ENCODE peak calls at places on chromosomes 7 and 10, in seven cellular contexts. One of them, this sample, is unnamed.

GRCh38 chr7:69756235-69756634 is 158.0 kb downstream of the AUTS2 start:
- DNase-seq in AG04450: no peak
- DNase-seq in kidney: no peak
- DNase-seq in ascending aorta: no peak
- DNase-seq in body of pancreas: no peak
- DNase-seq in fibroblast of the aortic adventitia: peak
- DNase-seq in cardiac muscle cell: no peak
- DNase-seq in this sample: no peak

GRCh38 chr10:127082651-127083050 is 113.7 kb downstream of the INSYN2A start:
- DNase-seq in body of pancreas: no peak
- DNase-seq in cardiac muscle cell: no peak
- DNase-seq in ascending aorta: no peak
- DNase-seq in fibroblast of the aortic adventitia: no peak
- DNase-seq in kidney: no peak
- DNase-seq in AG04450: no peak
- DNase-seq in this sample: no peak

GRCh38 chr10:49280001-49280408 is 19.0 kb upstream of the C10orf71 start:
- DNase-seq in AG04450: no peak
- DNase-seq in kidney: no peak
- DNase-seq in cardiac muscle cell: no peak
- DNase-seq in ascending aorta: peak
- DNase-seq in fibroblast of the aortic adventitia: peak
- DNase-seq in body of pancreas: no peak
- DNase-seq in this sample: peak

GRCh38 chr7:20440472-20441105 is 109.9 kb downstream of the ITGB8 start:
- DNase-seq in kidney: no peak
- DNase-seq in cardiac muscle cell: peak
- DNase-seq in ascending aorta: no peak
- DNase-seq in body of pancreas: peak
- DNase-seq in AG04450: peak
- DNase-seq in fibroblast of the aortic adventitia: peak
- DNase-seq in this sample: peak

GRCh38 chr7:150983893-150984368 is 5.8 kb upstream of the KCNH2 start:
- DNase-seq in cardiac muscle cell: peak
- DNase-seq in kidney: no peak
- DNase-seq in body of pancreas: peak
- DNase-seq in ascending aorta: no peak
- DNase-seq in AG04450: no peak
- DNase-seq in fibroblast of the aortic adventitia: peak
- DNase-seq in this sample: no peak

GRCh38 chr10:124482401-124482800 is 20.8 kb downstream of the LHPP start:
- DNase-seq in kidney: peak
- DNase-seq in AG04450: no peak
- DNase-seq in fibroblast of the aortic adventitia: no peak
- DNase-seq in ascending aorta: no peak
- DNase-seq in body of pancreas: no peak
- DNase-seq in cardiac muscle cell: no peak
- DNase-seq in this sample: no peak

GRCh38 chr7:45888993-45889366 is 692 bp downstream of the IGFBP1 start:
- DNase-seq in AG04450: no peak
- DNase-seq in kidney: peak
- DNase-seq in body of pancreas: no peak
- DNase-seq in cardiac muscle cell: no peak
- DNase-seq in ascending aorta: no peak
- DNase-seq in fibroblast of the aortic adventitia: no peak
- DNase-seq in this sample: no peak

GRCh38 chr7:99331002-99331401 is 5.3 kb downstream of the ARPC1A start:
- DNase-seq in cardiac muscle cell: no peak
- DNase-seq in AG04450: no peak
- DNase-seq in ascending aorta: no peak
- DNase-seq in fibroblast of the aortic adventitia: no peak
- DNase-seq in body of pancreas: no peak
- DNase-seq in kidney: no peak
- DNase-seq in this sample: peak

GRCh38 chr7:27952393-27953290 is 212.7 kb downstream of the TAX1BP1 start:
- DNase-seq in AG04450: no peak
- DNase-seq in ascending aorta: no peak
- DNase-seq in kidney: no peak
- DNase-seq in fibroblast of the aortic adventitia: peak
- DNase-seq in cardiac muscle cell: no peak
- DNase-seq in body of pancreas: no peak
- DNase-seq in this sample: peak

GRCh38 chr7:2508327-2509231 is 11.0 kb upstream of the LFNG start:
- DNase-seq in AG04450: no peak
- DNase-seq in kidney: peak
- DNase-seq in body of pancreas: no peak
- DNase-seq in cardiac muscle cell: no peak
- DNase-seq in fibroblast of the aortic adventitia: no peak
- DNase-seq in ascending aorta: no peak
- DNase-seq in this sample: peak

GRCh38 chr10:71232089-71232998 is 20.0 kb downstream of the UNC5B start:
- DNase-seq in kidney: peak
- DNase-seq in AG04450: no peak
- DNase-seq in fibroblast of the aortic adventitia: peak
- DNase-seq in cardiac muscle cell: no peak
- DNase-seq in ascending aorta: peak
- DNase-seq in body of pancreas: peak
- DNase-seq in this sample: no peak

GRCh38 chr10:58704226-58705200 is 191.8 kb downstream of the BICC1 start:
- DNase-seq in ascending aorta: peak
- DNase-seq in kidney: no peak
- DNase-seq in cardiac muscle cell: no peak
- DNase-seq in AG04450: no peak
- DNase-seq in fibroblast of the aortic adventitia: peak
- DNase-seq in body of pancreas: no peak
- DNase-seq in this sample: peak

GRCh38 chr10:75234683-75235374 is 928 bp downstream of the COMTD1 start:
- DNase-seq in cardiac muscle cell: peak
- DNase-seq in ascending aorta: no peak
- DNase-seq in body of pancreas: no peak
- DNase-seq in AG04450: no peak
- DNase-seq in fibroblast of the aortic adventitia: no peak
- DNase-seq in kidney: peak
- DNase-seq in this sample: no peak

GRCh38 chr10:50347394-50347802 is 96.1 kb upstream of the ASAH2 start:
- DNase-seq in kidney: no peak
- DNase-seq in fibroblast of the aortic adventitia: peak
- DNase-seq in AG04450: no peak
- DNase-seq in body of pancreas: no peak
- DNase-seq in ascending aorta: no peak
- DNase-seq in cardiac muscle cell: no peak
- DNase-seq in this sample: peak

GRCh38 chr7:148883233-148884048 is 650 bp downstream of the EZH2 start:
- DNase-seq in fibroblast of the aortic adventitia: no peak
- DNase-seq in body of pancreas: peak
- DNase-seq in ascending aorta: peak
- DNase-seq in AG04450: no peak
- DNase-seq in kidney: peak
- DNase-seq in cardiac muscle cell: peak
- DNase-seq in this sample: no peak

GRCh38 chr7:134339475-134339874 is 22.7 kb upstream of the SLC35B4 start:
- DNase-seq in fibroblast of the aortic adventitia: no peak
- DNase-seq in cardiac muscle cell: no peak
- DNase-seq in AG04450: no peak
- DNase-seq in body of pancreas: peak
- DNase-seq in kidney: no peak
- DNase-seq in ascending aorta: no peak
- DNase-seq in this sample: no peak

GRCh38 chr7:38448842-38449241 is 175.4 kb upstream of the TARP start:
- DNase-seq in ascending aorta: no peak
- DNase-seq in fibroblast of the aortic adventitia: no peak
- DNase-seq in kidney: no peak
- DNase-seq in body of pancreas: no peak
- DNase-seq in cardiac muscle cell: no peak
- DNase-seq in AG04450: no peak
- DNase-seq in this sample: peak

GRCh38 chr7:98395951-98396350 is 4.9 kb downstream of the BAIAP2L1 start:
- DNase-seq in cardiac muscle cell: no peak
- DNase-seq in AG04450: no peak
- DNase-seq in fibroblast of the aortic adventitia: no peak
- DNase-seq in body of pancreas: no peak
- DNase-seq in kidney: no peak
- DNase-seq in ascending aorta: no peak
- DNase-seq in this sample: no peak

GRCh38 chr7:94394399-94395140 is at the start of gene COL1A2:
- DNase-seq in cardiac muscle cell: peak
- DNase-seq in AG04450: peak
- DNase-seq in fibroblast of the aortic adventitia: peak
- DNase-seq in body of pancreas: peak
- DNase-seq in kidney: peak
- DNase-seq in ascending aorta: peak
- DNase-seq in this sample: peak

GRCh38 chr10:101878869-101879268 is 35.3 kb upstream of the KCNIP2 start:
- DNase-seq in kidney: no peak
- DNase-seq in fibroblast of the aortic adventitia: no peak
- DNase-seq in AG04450: no peak
- DNase-seq in body of pancreas: no peak
- DNase-seq in ascending aorta: no peak
- DNase-seq in cardiac muscle cell: no peak
- DNase-seq in this sample: no peak

GRCh38 chr10:116688241-116688711 is 54.1 kb downstream of the HSPA12A start:
- DNase-seq in fibroblast of the aortic adventitia: peak
- DNase-seq in ascending aorta: no peak
- DNase-seq in kidney: no peak
- DNase-seq in cardiac muscle cell: no peak
- DNase-seq in body of pancreas: no peak
- DNase-seq in AG04450: peak
- DNase-seq in this sample: peak

GRCh38 chr7:25031432-25031831 is 51.5 kb upstream of the OSBPL3 start:
- DNase-seq in cardiac muscle cell: no peak
- DNase-seq in kidney: no peak
- DNase-seq in body of pancreas: no peak
- DNase-seq in fibroblast of the aortic adventitia: no peak
- DNase-seq in ascending aorta: no peak
- DNase-seq in AG04450: no peak
- DNase-seq in this sample: no peak

GRCh38 chr7:105473163-105473562 is 48.9 kb downstream of the PUS7 start:
- DNase-seq in fibroblast of the aortic adventitia: peak
- DNase-seq in cardiac muscle cell: no peak
- DNase-seq in ascending aorta: no peak
- DNase-seq in kidney: no peak
- DNase-seq in body of pancreas: no peak
- DNase-seq in AG04450: peak
- DNase-seq in this sample: peak

GRCh38 chr10:28717659-28718201 is 40.4 kb downstream of the BAMBI start:
- DNase-seq in cardiac muscle cell: no peak
- DNase-seq in fibroblast of the aortic adventitia: no peak
- DNase-seq in ascending aorta: no peak
- DNase-seq in AG04450: no peak
- DNase-seq in kidney: no peak
- DNase-seq in body of pancreas: no peak
- DNase-seq in this sample: no peak
- H3K4me3 ChIP-seq in cardiac muscle cell: no peak
- H3K4me3 ChIP-seq in fibroblast of the aortic adventitia: no peak
- H3K4me3 ChIP-seq in ascending aorta: no peak
- H3K4me3 ChIP-seq in AG04450: no peak
- H3K4me3 ChIP-seq in kidney: no peak
- H3K4me3 ChIP-seq in body of pancreas: no peak
- H3K4me3 ChIP-seq in this sample: no peak

GRCh38 chr10:1552415-1552814 is 184.9 kb downstream of the ADARB2 start:
- DNase-seq in AG04450: no peak
- DNase-seq in ascending aorta: no peak
- DNase-seq in cardiac muscle cell: peak
- DNase-seq in fibroblast of the aortic adventitia: no peak
- DNase-seq in kidney: peak
- DNase-seq in body of pancreas: no peak
- DNase-seq in this sample: no peak
- TF ChIP-seq CTCF in AG04450: no peak
- TF ChIP-seq CTCF in ascending aorta: no peak
- TF ChIP-seq CTCF in cardiac muscle cell: no peak
- TF ChIP-seq CTCF in fibroblast of the aortic adventitia: no peak
- TF ChIP-seq CTCF in kidney: no peak
- TF ChIP-seq CTCF in body of pancreas: no peak
- TF ChIP-seq CTCF in this sample: no peak

GRCh38 chr7:100692578-100692961 is 1.5 kb downstream of the GIGYF1 start:
- DNase-seq in ascending aorta: no peak
- DNase-seq in AG04450: no peak
- DNase-seq in kidney: peak
- DNase-seq in cardiac muscle cell: no peak
- DNase-seq in fibroblast of the aortic adventitia: no peak
- DNase-seq in body of pancreas: no peak
- DNase-seq in this sample: no peak

GRCh38 chr7:100694196-100694745 is at the start of gene GIGYF1:
- DNase-seq in cardiac muscle cell: peak
- DNase-seq in kidney: peak
- DNase-seq in fibroblast of the aortic adventitia: peak
- DNase-seq in AG04450: no peak
- DNase-seq in ascending aorta: peak
- DNase-seq in body of pancreas: peak
- DNase-seq in this sample: peak

GRCh38 chr7:100693312-100694195 is 496 bp downstream of the GIGYF1 start:
- DNase-seq in body of pancreas: peak
- DNase-seq in fibroblast of the aortic adventitia: no peak
- DNase-seq in cardiac muscle cell: peak
- DNase-seq in AG04450: no peak
- DNase-seq in ascending aorta: no peak
- DNase-seq in kidney: peak
- DNase-seq in this sample: no peak

GRCh38 chr7:100689230-100690135 is 4.6 kb downstream of the GIGYF1 start:
- DNase-seq in body of pancreas: no peak
- DNase-seq in fibroblast of the aortic adventitia: no peak
- DNase-seq in kidney: peak
- DNase-seq in ascending aorta: no peak
- DNase-seq in AG04450: no peak
- DNase-seq in cardiac muscle cell: no peak
- DNase-seq in this sample: no peak

GRCh38 chr7:100691676-100692577 is 2.1 kb downstream of the GIGYF1 start:
- DNase-seq in AG04450: no peak
- DNase-seq in cardiac muscle cell: peak
- DNase-seq in body of pancreas: peak
- DNase-seq in fibroblast of the aortic adventitia: peak
- DNase-seq in ascending aorta: peak
- DNase-seq in kidney: peak
- DNase-seq in this sample: peak
- H3K4me3 ChIP-seq in AG04450: peak
- H3K4me3 ChIP-seq in cardiac muscle cell: peak
- H3K4me3 ChIP-seq in body of pancreas: no peak
- H3K4me3 ChIP-seq in fibroblast of the aortic adventitia: peak
- H3K4me3 ChIP-seq in ascending aorta: peak
- H3K4me3 ChIP-seq in kidney: peak
- H3K4me3 ChIP-seq in this sample: peak

DNA sequence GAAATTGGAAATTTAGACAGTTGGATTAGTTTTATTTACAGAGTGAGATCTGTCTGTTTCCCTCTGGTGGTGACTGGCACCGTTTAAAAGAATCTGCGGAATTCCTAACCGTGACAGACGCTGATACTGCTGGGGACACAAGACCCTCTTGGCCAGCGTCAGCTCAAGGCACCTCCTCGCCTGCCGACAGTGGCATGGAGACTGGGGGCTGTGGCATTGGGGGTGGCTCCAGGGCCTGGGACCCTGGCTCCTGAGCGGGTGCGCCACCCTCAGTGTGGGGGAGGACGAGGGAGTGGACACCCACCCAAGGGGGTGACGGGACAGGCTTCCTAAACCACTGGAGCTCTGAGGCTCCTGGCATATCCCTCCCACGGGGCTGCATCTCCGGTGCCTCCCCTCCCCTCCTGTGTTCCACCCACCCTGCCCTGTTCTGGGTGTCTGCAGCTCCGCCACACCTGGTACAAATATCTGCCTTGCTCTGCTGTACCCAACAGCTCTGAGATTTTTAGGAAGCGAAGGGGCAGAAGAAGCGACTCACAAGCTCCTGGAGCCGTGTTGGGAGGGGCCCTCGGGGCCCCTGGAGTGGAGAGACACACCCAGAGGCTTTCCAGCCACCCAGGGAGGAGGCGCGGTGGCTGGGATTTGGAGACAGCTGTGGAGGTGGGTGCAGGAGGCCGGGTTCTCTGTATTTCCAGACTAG is 178.7 kb downstream of the DNAJB6 start:
- DNase-seq in fibroblast of the aortic adventitia: no peak
- DNase-seq in ascending aorta: no peak
- DNase-seq in kidney: no peak
- DNase-seq in body of pancreas: no peak
- DNase-seq in cardiac muscle cell: no peak
- DNase-seq in AG04450: no peak
- DNase-seq in this sample: no peak
- TF ChIP-seq CTCF in fibroblast of the aortic adventitia: no peak
- TF ChIP-seq CTCF in ascending aorta: no peak
- TF ChIP-seq CTCF in kidney: no peak
- TF ChIP-seq CTCF in body of pancreas: no peak
- TF ChIP-seq CTCF in cardiac muscle cell: no peak
- TF ChIP-seq CTCF in AG04450: no peak
- TF ChIP-seq CTCF in this sample: no peak

This sample was measured in fibroblast of mammary gland.